ENCODE peak calls at places on chromosomes 3 and 15, in eight cellular contexts. Q is uterus; R is psoas muscle; G is BE2C; B is lower lobe of right lung; K is CD4-positive, CD25-positive, alpha-beta regulatory T cell; E is CD8-positive, alpha-beta memory T cell; M is NT2/D1. F is an unnamed sample. For H3K4me1 and H3K36me3, the result is how much of the 10 kb centered on the place peaks cover.

GRCh38 chr3:123602325-123602724 is 17.5 kb upstream of the HACD2 start:
- DNase-seq in Q (no peak), R (no peak), G (peak), B (no peak), K (no peak), E (no peak), M (no peak), F (no peak)

GRCh38 chr3:120554727-120555660 is 41.1 kb upstream of the NDUFB4 start:
- DNase-seq in Q (no peak), R (no peak), G (no peak), B (no peak), K (no peak), E (no peak), M (no peak), F (no peak)

GRCh38 chr3:164192974-164193373 is 885.3 kb downstream of the SI start:
- DNase-seq in Q (no peak), R (no peak), G (no peak), B (no peak), K (no peak), E (no peak), M (no peak), F (no peak)

GRCh38 chr3:160801386-160802118 is 45.5 kb downstream of the PPM1L start:
- DNase-seq in Q (peak), R (peak), G (no peak), B (peak), K (peak), E (no peak), M (no peak), F (no peak)

GRCh38 chr15:96150277-96150676 is 180.2 kb upstream of the NR2F2 start:
- DNase-seq in Q (no peak), R (no peak), G (no peak), B (no peak), K (no peak), E (no peak), M (no peak), F (no peak)

GRCh38 chr3:125079675-125080045 is 23.9 kb upstream of the HEG1 start:
- DNase-seq in Q (no peak), R (no peak), G (no peak), B (no peak), K (no peak), E (no peak), M (no peak), F (no peak)

GRCh38 chr15:80890341-80890972 is 99.2 kb downstream of the MESD start:
- DNase-seq in Q (no peak), R (no peak), G (no peak), B (no peak), K (no peak), E (no peak), M (no peak), F (no peak)

GRCh38 chr3:50201573-50202315 is 3.3 kb upstream of the SLC38A3 start:
- DNase-seq in Q (no peak), R (no peak), G (peak), B (no peak), K (no peak), E (no peak), M (no peak), F (no peak)

GRCh38 chr15:69813881-69814280 is 283.8 kb downstream of the TLE3 start:
- DNase-seq in Q (no peak), R (no peak), G (no peak), B (no peak), K (no peak), E (no peak), M (no peak), F (no peak)

GRCh38 chr3:188635258-188636038 is 481.5 kb downstream of the LPP start:
- DNase-seq in Q (no peak), R (no peak), G (no peak), B (no peak), K (no peak), E (no peak), M (no peak), F (no peak)

GRCh38 chr15:92624401-92624991 is 31.1 kb downstream of the FAM174B start:
- DNase-seq in Q (peak), R (peak), G (no peak), B (no peak), K (no peak), E (no peak), M (no peak), F (no peak)

GRCh38 chr3:36434682-36435426 is 54.5 kb downstream of the STAC start:
- DNase-seq in Q (no peak), R (no peak), G (no peak), B (no peak), K (no peak), E (no peak), M (no peak), F (no peak)

GRCh38 chr3:94716326-94717018 is 653.6 kb downstream of the NSUN3 start:
- DNase-seq in Q (no peak), R (no peak), G (no peak), B (no peak), K (no peak), E (no peak), M (no peak), F (no peak)

GRCh38 chr15:43186003-43186353 is 775 bp downstream of the CCNDBP1 start:
- DNase-seq in Q (no peak), R (no peak), G (no peak), B (no peak), K (no peak), E (no peak), M (no peak), F (no peak)

GRCh38 chr15:39195988-39196486 is 384.8 kb upstream of the THBS1 start:
- DNase-seq in Q (no peak), R (no peak), G (no peak), B (no peak), K (no peak), E (no peak), M (no peak), F (no peak)

GRCh38 chr3:146502887-146503458 is 33.6 kb upstream of the PLSCR2 start:
- DNase-seq in Q (no peak), R (no peak), G (no peak), B (no peak), K (no peak), E (no peak), M (no peak), F (no peak)

GRCh38 chr3:67635257-67635656 is 19.2 kb downstream of the SUCLG2 start:
- DNase-seq in Q (no peak), R (no peak), G (no peak), B (no peak), K (no peak), E (no peak), M (no peak), F (no peak)

GRCh38 chr3:15606434-15606891 is 4.9 kb downstream of the BTD start:
- DNase-seq in Q (no peak), R (no peak), G (no peak), B (no peak), K (no peak), E (no peak), M (no peak), F (no peak)

GRCh38 chr3:30704931-30705890 is 98.8 kb downstream of the TGFBR2 start:
- DNase-seq in Q (no peak), R (no peak), G (peak), B (no peak), K (no peak), E (no peak), M (no peak), F (no peak)

GRCh38 chr15:73582961-73583360 is 50.2 kb downstream of the NPTN start:
- DNase-seq in Q (no peak), R (no peak), G (no peak), B (no peak), K (no peak), E (no peak), M (no peak), F (no peak)

GRCh38 chr3:72663429-72663828 is 184.8 kb downstream of the SHQ1 start:
- DNase-seq in Q (no peak), R (no peak), G (no peak), B (no peak), K (no peak), E (no peak), M (no peak), F (no peak)

GRCh38 chr3:148790841-148791240 is 36.8 kb upstream of the CPB1 start:
- DNase-seq in Q (no peak), R (no peak), G (no peak), B (no peak), K (no peak), E (no peak), M (no peak), F (no peak)

GRCh38 chr15:101172421-101173097 is 79.3 kb downstream of the CHSY1 start:
- DNase-seq in Q (no peak), R (no peak), G (peak), B (no peak), K (no peak), E (no peak), M (no peak), F (no peak)
- H3K4me1 ChIP-seq in Q (under half), R (under half), G (half or more), B (half or more), K (under half), E (under half), M (under half), F (under half)

GRCh38 chr3:58104155-58104554 is 95.9 kb downstream of the FLNB start:
- DNase-seq in Q (no peak), R (no peak), G (no peak), B (no peak), K (no peak), E (no peak), M (no peak), F (no peak)

GRCh38 chr3:58101499-58102370 is 93.5 kb downstream of the FLNB start:
- DNase-seq in Q (no peak), R (no peak), G (no peak), B (no peak), K (no peak), E (no peak), M (no peak), F (no peak)

GRCh38 chr3:58104712-58105111 is 96.5 kb downstream of the FLNB start:
- DNase-seq in Q (no peak), R (no peak), G (no peak), B (no peak), K (no peak), E (no peak), M (no peak), F (no peak)

GRCh38 chr3:58102371-58102750 is 94.1 kb downstream of the FLNB start:
- DNase-seq in Q (no peak), R (no peak), G (no peak), B (no peak), K (no peak), E (no peak), M (no peak), F (no peak)

GRCh38 chr3:58102976-58103447 is 94.8 kb downstream of the FLNB start:
- DNase-seq in Q (no peak), R (no peak), G (no peak), B (no peak), K (no peak), E (no peak), M (no peak), F (no peak)
- H3K36me3 ChIP-seq in Q (under half), R (under half), G (under half), B (half or more), K (half or more), E (under half), M (half or more), F (under half)

GRCh38 chr15:57735891-57736290 is 29.4 kb downstream of the POLR2M start:
- DNase-seq in Q (no peak), R (no peak), G (no peak), B (no peak), K (no peak), E (no peak), M (no peak), F (no peak)

GRCh38 chr15:57735406-57735805 is 28.9 kb downstream of the POLR2M start:
- DNase-seq in Q (peak), R (no peak), G (no peak), B (no peak), K (no peak), E (no peak), M (no peak), F (no peak)

GRCh38 chr15:57740048-57740447 is 33.5 kb downstream of the POLR2M start:
- DNase-seq in Q (no peak), R (no peak), G (no peak), B (no peak), K (no peak), E (no peak), M (no peak), F (no peak)

GRCh38 chr15:57734860-57735259 is 28.3 kb downstream of the POLR2M start:
- DNase-seq in Q (no peak), R (no peak), G (no peak), B (no peak), K (no peak), E (no peak), M (no peak), F (no peak)

DNA sequence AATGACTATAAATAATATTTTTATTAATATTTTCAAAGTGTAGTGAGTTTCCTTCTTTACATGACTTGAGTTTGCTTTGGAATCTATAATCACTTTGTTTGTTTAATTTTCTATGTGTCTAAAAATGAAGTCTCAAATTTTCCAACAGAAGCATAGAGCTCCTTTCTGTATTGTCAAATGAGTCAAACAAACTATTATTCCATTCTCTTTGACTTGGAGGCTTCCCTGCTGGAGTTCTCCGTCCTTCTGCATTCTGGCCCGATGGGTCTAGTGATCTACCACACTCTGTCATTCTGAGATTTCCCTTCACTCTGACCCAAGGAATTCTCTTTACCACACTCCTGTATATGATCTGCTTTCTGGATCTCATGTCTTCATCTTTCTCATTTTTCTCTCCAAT is 30.1 kb downstream of the POLR2M start:
- DNase-seq in Q (no peak), R (no peak), G (no peak), B (no peak), K (no peak), E (no peak), M (no peak), F (no peak)
- H3K4me3 ChIP-seq in Q (no peak), R (no peak), G (no peak), B (no peak), K (no peak), E (no peak), M (no peak), F (no peak)

GRCh38 chr3:196754215-196754937 is 14.7 kb downstream of the PAK2 start:
- DNase-seq in Q (no peak), R (no peak), G (no peak), B (no peak), K (no peak), E (no peak), M (no peak), F (no peak)

GRCh38 chr3:196753201-196753600 is 13.5 kb downstream of the PAK2 start:
- DNase-seq in Q (no peak), R (no peak), G (no peak), B (no peak), K (no peak), E (no peak), M (no peak), F (no peak)

GRCh38 chr3:196763179-196763578 is 23.5 kb downstream of the PAK2 start:
- DNase-seq in Q (no peak), R (no peak), G (no peak), B (no peak), K (no peak), E (no peak), M (no peak), F (no peak)

GRCh38 chr3:196756738-196757137 is 17.1 kb downstream of the PAK2 start:
- DNase-seq in Q (no peak), R (no peak), G (no peak), B (no peak), K (no peak), E (no peak), M (no peak), F (no peak)

DNA sequence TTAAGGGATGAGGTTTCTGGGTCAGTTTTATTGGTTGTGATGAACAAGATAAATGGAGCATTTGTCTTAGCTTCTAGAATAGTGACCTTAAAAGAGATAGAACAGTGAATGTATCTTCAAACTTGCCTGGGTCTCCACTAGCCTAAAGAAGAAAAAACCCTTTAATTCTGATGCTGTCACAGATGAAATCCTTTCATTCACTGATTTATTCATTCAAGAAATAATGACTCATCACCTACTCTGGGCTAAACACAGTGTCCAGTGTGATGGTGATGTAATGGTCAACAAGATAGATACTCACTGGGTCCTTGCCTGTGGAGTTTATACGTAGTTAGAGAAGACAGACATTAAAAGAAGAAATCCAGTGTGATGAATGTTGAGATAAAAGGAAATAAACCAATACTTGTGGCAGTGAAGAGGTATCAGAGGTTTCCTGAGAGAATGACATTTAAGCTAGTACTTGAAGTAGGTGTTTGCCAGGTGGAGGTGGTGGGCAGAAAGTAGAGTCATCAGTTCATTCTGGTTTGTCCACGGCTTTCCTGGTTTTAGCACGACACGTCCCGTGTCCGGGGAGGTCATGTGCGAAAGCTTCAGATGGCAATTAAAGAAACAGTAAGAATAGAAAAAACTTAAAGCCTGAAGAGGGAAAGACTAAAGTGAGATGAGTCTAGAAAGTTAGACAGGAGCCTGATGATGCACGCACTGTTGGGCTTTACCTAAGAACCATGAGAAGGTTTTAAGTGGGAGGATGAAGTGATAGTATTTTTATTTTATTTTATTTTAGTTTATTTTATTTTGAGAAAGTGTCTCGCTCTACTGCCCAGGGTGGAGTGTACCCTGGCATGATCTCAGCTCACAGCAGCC is 18.5 kb downstream of the PAK2 start:
- DNase-seq in Q (no peak), R (no peak), G (no peak), B (no peak), K (no peak), E (no peak), M (no peak), F (no peak)
- H3K4me1 ChIP-seq in Q (under half), R (under half), G (under half), B (under half), K (under half), E (under half), M (under half), F (under half)

F was measured in effector memory CD4-positive, alpha-beta T cell.